ENCODE peak calls at places on chromosomes 13 and 19, in four cellular contexts. One of them, this sample, is unnamed.

GRCh38 chr19:38218204-38218603 is 5.8 kb downstream of the DPF1 start:
- DNase-seq in endothelial cell of umbilical vein: no peak
- DNase-seq in uterus: no peak
- DNase-seq in IMR-90: no peak
- DNase-seq in this sample: no peak

GRCh38 chr19:58325623-58326022 is 1.2 kb upstream of the ZSCAN22 start:
- DNase-seq in IMR-90: peak; percentile 57
- DNase-seq in endothelial cell of umbilical vein: no peak
- DNase-seq in uterus: no peak
- DNase-seq in this sample: no peak

GRCh38 chr13:98184796-98185195 is 7.7 kb upstream of the RNF113B start:
- DNase-seq in IMR-90: peak; percentile 68
- DNase-seq in endothelial cell of umbilical vein: no peak
- DNase-seq in uterus: no peak
- DNase-seq in this sample: no peak

GRCh38 chr19:40888191-40888590 is 6.2 kb upstream of the CYP2A7 start:
- DNase-seq in endothelial cell of umbilical vein: no peak
- DNase-seq in uterus: no peak
- DNase-seq in IMR-90: no peak
- DNase-seq in this sample: no peak

GRCh38 chr13:24613128-24613527 is 67.1 kb upstream of the ATP12A start:
- DNase-seq in uterus: no peak
- DNase-seq in IMR-90: no peak
- DNase-seq in endothelial cell of umbilical vein: no peak
- DNase-seq in this sample: no peak

GRCh38 chr13:51397262-51397933 is 55.4 kb downstream of the INTS6 start:
- DNase-seq in uterus: no peak
- DNase-seq in IMR-90: peak; percentile 80
- DNase-seq in endothelial cell of umbilical vein: no peak
- DNase-seq in this sample: no peak

GRCh38 chr19:3357731-3358391 is 8.5 kb upstream of the NFIC start:
- DNase-seq in IMR-90: no peak
- DNase-seq in uterus: no peak
- DNase-seq in endothelial cell of umbilical vein: no peak
- DNase-seq in this sample: no peak

GRCh38 chr13:37216340-37216739 is 110.9 kb upstream of the CSNK1A1L start:
- DNase-seq in IMR-90: no peak
- DNase-seq in uterus: no peak
- DNase-seq in endothelial cell of umbilical vein: no peak
- DNase-seq in this sample: no peak

GRCh38 chr19:11435833-11436313 is 438 bp downstream of the PRKCSH start:
- DNase-seq in IMR-90: peak; percentile 31
- DNase-seq in endothelial cell of umbilical vein: no peak
- DNase-seq in uterus: no peak
- DNase-seq in this sample: no peak

GRCh38 chr13:32126298-32126697 is 94.7 kb downstream of the FRY start:
- DNase-seq in uterus: no peak
- DNase-seq in IMR-90: no peak
- DNase-seq in endothelial cell of umbilical vein: no peak
- DNase-seq in this sample: no peak

GRCh38 chr13:48265217-48265815 is 32.3 kb downstream of the ITM2B start:
- DNase-seq in IMR-90: no peak
- DNase-seq in endothelial cell of umbilical vein: no peak
- DNase-seq in uterus: no peak
- DNase-seq in this sample: no peak

GRCh38 chr13:99384468-99384867 is 77.3 kb upstream of the GPR183 start:
- DNase-seq in uterus: no peak
- DNase-seq in endothelial cell of umbilical vein: no peak
- DNase-seq in IMR-90: no peak
- DNase-seq in this sample: no peak

GRCh38 chr13:20995245-20995829 is 66.0 kb downstream of the LATS2 start:
- DNase-seq in uterus: no peak
- DNase-seq in IMR-90: no peak
- DNase-seq in endothelial cell of umbilical vein: no peak
- DNase-seq in this sample: no peak

GRCh38 chr19:3057275-3057714 is 5.0 kb downstream of the TLE5 start:
- DNase-seq in endothelial cell of umbilical vein: no peak
- DNase-seq in IMR-90: no peak
- DNase-seq in uterus: peak; percentile 93
- DNase-seq in this sample: peak; percentile 93

GRCh38 chr13:25046985-25047660 is 48.8 kb upstream of the PABPC3 start:
- DNase-seq in endothelial cell of umbilical vein: no peak
- DNase-seq in uterus: no peak
- DNase-seq in IMR-90: peak; percentile 18
- DNase-seq in this sample: no peak

GRCh38 chr19:33639034-33639681 is 17.4 kb downstream of the CHST8 start:
- DNase-seq in IMR-90: no peak
- DNase-seq in endothelial cell of umbilical vein: no peak
- DNase-seq in uterus: no peak
- DNase-seq in this sample: no peak

GRCh38 chr19:20182232-20182785 is 15.3 kb downstream of the ZNF486 start:
- DNase-seq in endothelial cell of umbilical vein: no peak
- DNase-seq in IMR-90: no peak
- DNase-seq in uterus: no peak
- DNase-seq in this sample: no peak

GRCh38 chr13:52599037-52599852 is 43.0 kb upstream of the HNRNPA1L2 start:
- DNase-seq in uterus: no peak
- DNase-seq in endothelial cell of umbilical vein: peak; percentile 92
- DNase-seq in IMR-90: peak; percentile 71
- DNase-seq in this sample: peak; percentile 38

GRCh38 chr13:109779074-109779473 is 7.3 kb downstream of the IRS2 start:
- DNase-seq in endothelial cell of umbilical vein: no peak
- DNase-seq in uterus: no peak
- DNase-seq in IMR-90: no peak
- DNase-seq in this sample: no peak

GRCh38 chr13:72430923-72431322 is 296.5 kb downstream of the MZT1 start:
- DNase-seq in IMR-90: no peak
- DNase-seq in uterus: no peak
- DNase-seq in endothelial cell of umbilical vein: no peak
- DNase-seq in this sample: no peak

GRCh38 chr19:49451430-49452181 is at the start of gene PIH1D1:
- DNase-seq in IMR-90: peak; percentile 99
- DNase-seq in endothelial cell of umbilical vein: peak; percentile 99
- DNase-seq in uterus: peak; percentile 96
- DNase-seq in this sample: peak; percentile 100
- TF ChIP-seq POLR2A in IMR-90: peak; percentile 84
- TF ChIP-seq POLR2A in endothelial cell of umbilical vein: peak; percentile 93
- TF ChIP-seq POLR2A in uterus: peak; percentile 40
- TF ChIP-seq POLR2A in this sample: no peak

GRCh38 chr13:58376775-58377174 is 745.2 kb downstream of the PCDH17 start:
- DNase-seq in IMR-90: no peak
- DNase-seq in endothelial cell of umbilical vein: no peak
- DNase-seq in uterus: no peak
- DNase-seq in this sample: no peak

GRCh38 chr13:58376349-58376748 is 744.8 kb downstream of the PCDH17 start:
- DNase-seq in IMR-90: no peak
- DNase-seq in uterus: no peak
- DNase-seq in endothelial cell of umbilical vein: no peak
- DNase-seq in this sample: no peak
- H3K27me3 ChIP-seq in IMR-90: no peaks in the 10 kb centered on the region
- H3K27me3 ChIP-seq in uterus: no peaks in the 10 kb centered on the region
- H3K27me3 ChIP-seq in endothelial cell of umbilical vein: no peaks in the 10 kb centered on the region
- H3K27me3 ChIP-seq in this sample: no peaks in the 10 kb centered on the region

GRCh38 chr13:30121244-30121643 is 186.1 kb downstream of the KATNAL1 start:
- DNase-seq in IMR-90: no peak
- DNase-seq in endothelial cell of umbilical vein: no peak
- DNase-seq in uterus: no peak
- DNase-seq in this sample: no peak

GRCh38 chr13:30123575-30123974 is 183.8 kb downstream of the KATNAL1 start:
- DNase-seq in endothelial cell of umbilical vein: no peak
- DNase-seq in IMR-90: no peak
- DNase-seq in uterus: no peak
- DNase-seq in this sample: no peak

GRCh38 chr13:30119476-30119875 is 187.9 kb downstream of the KATNAL1 start:
- DNase-seq in IMR-90: peak; percentile 64
- DNase-seq in endothelial cell of umbilical vein: no peak
- DNase-seq in uterus: peak; percentile 39
- DNase-seq in this sample: no peak

GRCh38 chr13:30121666-30122065 is 185.7 kb downstream of the KATNAL1 start:
- DNase-seq in endothelial cell of umbilical vein: no peak
- DNase-seq in IMR-90: no peak
- DNase-seq in uterus: no peak
- DNase-seq in this sample: no peak

DNA sequence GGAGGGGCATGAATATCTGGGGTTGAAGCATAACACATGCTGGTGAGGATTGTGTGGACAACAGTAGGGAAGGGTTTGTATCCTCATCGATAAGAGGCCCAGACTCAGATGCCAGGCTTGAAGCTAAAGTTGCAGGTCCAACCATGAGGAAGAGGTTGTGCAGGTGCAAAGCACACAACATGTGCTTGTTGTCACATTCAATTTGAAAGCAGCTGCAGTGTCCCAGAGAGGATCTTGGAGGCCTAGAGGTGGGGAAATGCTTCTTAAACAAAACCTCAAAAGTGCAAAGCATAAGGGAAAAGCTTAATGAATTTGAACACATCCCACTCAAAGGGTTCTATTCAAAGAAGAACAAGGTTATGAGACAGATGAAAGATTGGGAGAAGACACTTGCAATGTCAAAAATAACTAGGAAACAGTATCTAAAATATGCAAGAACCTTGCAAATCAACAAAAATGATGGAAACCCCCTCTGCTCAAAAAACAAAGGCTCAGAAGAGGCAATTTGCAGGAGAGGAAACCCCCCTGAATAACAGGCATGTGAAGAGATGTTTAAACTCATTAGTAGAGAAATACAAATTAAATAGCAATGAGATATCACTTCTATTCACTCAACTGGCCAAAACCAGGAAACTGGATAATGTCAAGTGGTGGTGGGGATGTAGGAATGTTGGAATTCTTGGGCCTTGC is 187.1 kb downstream of the KATNAL1 start:
- DNase-seq in uterus: no peak
- DNase-seq in IMR-90: no peak
- DNase-seq in endothelial cell of umbilical vein: no peak
- DNase-seq in this sample: no peak
- H3K4me3 ChIP-seq in uterus: no peak overlapping the region
- H3K4me3 ChIP-seq in IMR-90: no peak overlapping the region
- H3K4me3 ChIP-seq in endothelial cell of umbilical vein: no peak overlapping the region
- H3K4me3 ChIP-seq in this sample: no peak overlapping the region

GRCh38 chr19:506404-507285 is 652 bp upstream of the TPGS1 start:
- DNase-seq in uterus: peak; percentile 97
- DNase-seq in endothelial cell of umbilical vein: peak; percentile 100
- DNase-seq in IMR-90: peak; percentile 84
- DNase-seq in this sample: peak; percentile 100
- TF ChIP-seq POLR2A in uterus: no peak
- TF ChIP-seq POLR2A in endothelial cell of umbilical vein: no peak
- TF ChIP-seq POLR2A in IMR-90: no peak
- TF ChIP-seq POLR2A in this sample: no peak

DNA sequence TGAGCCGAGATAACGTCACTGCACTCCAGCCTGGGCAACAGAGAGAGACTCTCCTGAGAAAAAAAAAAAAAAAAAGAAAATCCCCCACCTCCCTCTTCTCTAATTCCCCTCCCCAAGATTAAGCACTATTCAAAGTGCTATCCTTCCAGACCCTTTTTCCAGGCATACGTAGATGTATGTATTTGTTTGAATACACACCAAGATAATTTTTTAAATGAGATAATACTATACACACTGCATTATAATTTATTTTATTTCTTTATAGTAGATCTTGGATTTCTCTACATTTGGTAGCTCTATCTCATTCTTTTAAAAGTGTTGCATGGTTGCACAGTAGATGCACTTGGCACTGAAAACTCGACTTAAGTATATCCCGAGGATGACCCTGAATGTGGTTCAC is 32.5 kb downstream of the CAB39L start:
- DNase-seq in endothelial cell of umbilical vein: no peak
- DNase-seq in IMR-90: no peak
- DNase-seq in uterus: no peak
- DNase-seq in this sample: no peak
- H3K27me3 ChIP-seq in endothelial cell of umbilical vein: no peaks in the 10 kb centered on the region
- H3K27me3 ChIP-seq in IMR-90: no peaks in the 10 kb centered on the region
- H3K27me3 ChIP-seq in uterus: no peaks in the 10 kb centered on the region
- H3K27me3 ChIP-seq in this sample: no peaks in the 10 kb centered on the region

This sample was measured in testis.